ENCODE peak calls at places on chromosome 10, in nine cellular contexts. S is activated effector memory CD4-positive, alpha-beta T cell treated with anti-CD3 and anti-CD28 coated beads, Interleukin-2, amount 50 U/mL, for 16 hours; Q is GM20000; K is stimulated activated CD4-positive, alpha-beta T cell treated with anti-CD3 and anti-CD28 coated beads, Interleukin-1b, Interleukin-23, amount 100 ng/mL, for 24 hours; J is fibroblast of mammary gland; E is glomerular endothelial cell; Z is retinal pigment epithelial cell; P is AG09309; X is epithelial cell of esophagus. N is an unnamed sample.

GRCh38 chr10:75294518-75294865 is 58.7 kb upstream of the COMTD1 start:
- DNase-seq in S (no peak), Q (no peak), K (no peak), J (no peak), E (no peak), Z (no peak), P (no peak), X (no peak), N (no peak)

GRCh38 chr10:66564341-66564740 is 361.5 kb upstream of the LRRTM3 start:
- DNase-seq in S (no peak), Q (no peak), K (no peak), J (no peak), E (no peak), Z (no peak), P (no peak), X (peak; percentile 44), N (no peak)

GRCh38 chr10:53025172-53025651 is 252.6 kb upstream of the MBL2 start:
- DNase-seq in S (no peak), Q (no peak), K (no peak), J (no peak), E (no peak), Z (no peak), P (no peak), X (no peak), N (no peak)

GRCh38 chr10:34723746-34724145 is 91.3 kb downstream of the PARD3 start:
- DNase-seq in S (no peak), Q (peak; percentile 38), K (no peak), J (peak; percentile 82), E (no peak), Z (no peak), P (peak; percentile 48), X (peak; percentile 72), N (no peak)

GRCh38 chr10:6625428-6625827 is 45.4 kb upstream of the PRKCQ start:
- DNase-seq in S (no peak), Q (no peak), K (no peak), J (no peak), E (no peak), Z (no peak), P (no peak), X (no peak), N (no peak)

GRCh38 chr10:97428572-97428981 is 2.6 kb downstream of the PGAM1 start:
- DNase-seq in S (peak; percentile 82), Q (no peak), K (no peak), J (peak; percentile 52), E (no peak), Z (no peak), P (no peak), X (peak; percentile 79), N (no peak)

GRCh38 chr10:7606977-7607404 is 59.8 kb downstream of the ITIH5 start:
- DNase-seq in S (no peak), Q (no peak), K (no peak), J (peak; percentile 18), E (no peak), Z (no peak), P (no peak), X (peak; percentile 40), N (no peak)

GRCh38 chr10:7410306-7410799 is 481 bp downstream of the SFMBT2 start:
- DNase-seq in S (peak; percentile 76), Q (peak; percentile 53), K (no peak), J (peak; percentile 12), E (no peak), Z (no peak), P (no peak), X (no peak), N (no peak)

GRCh38 chr10:49008056-49008455 is 68.4 kb upstream of the LRRC18 start:
- DNase-seq in S (no peak), Q (no peak), K (no peak), J (no peak), E (no peak), Z (no peak), P (no peak), X (no peak), N (no peak)

N was measured in mucosa of descending colon.